ENCODE peak calls at places on chromosome 1, in nine cellular contexts. Q is foreskin fibroblast, E is heart left ventricle, Z is AG10803, L is heart right ventricle, I is body of pancreas, O is endothelial cell, P is tibial nerve, U is adrenal gland. B is an unnamed sample.

GRCh38 chr1:115782571-115783281 is 14.2 kb upstream of the CASQ2 start:
- DNase-seq in I (no peak), Z (peak), Q (peak), U (no peak), O (no peak), P (no peak), L (no peak), E (no peak), B (peak)

GRCh38 chr1:22870201-22870871 is 102.3 kb downstream of the LACTBL1 start:
- DNase-seq in I (peak), P (no peak), L (peak), Z (no peak), U (peak), E (peak), O (no peak), Q (peak), B (peak)

GRCh38 chr1:113031060-113031933 is 41.7 kb upstream of the LRIG2 start:
- DNase-seq in O (no peak), L (no peak), I (no peak), P (no peak), E (no peak), U (no peak), Q (no peak), Z (no peak), B (no peak)

GRCh38 chr1:237953238-237953637 is 62.5 kb upstream of the ZP4 start:
- DNase-seq in L (no peak), Z (no peak), Q (no peak), I (no peak), U (no peak), P (no peak), O (no peak), E (no peak), B (peak)

GRCh38 chr1:9375912-9376311 is 83.2 kb downstream of the SPSB1 start:
- DNase-seq in O (no peak), U (no peak), Z (peak), L (peak), P (peak), I (no peak), Q (peak), E (no peak), B (no peak)

GRCh38 chr1:108881369-108881768 is 4.6 kb downstream of the GPSM2 start:
- DNase-seq in Q (peak), L (no peak), Z (peak), P (no peak), E (no peak), U (no peak), I (no peak), O (no peak), B (peak)

GRCh38 chr1:155128755-155129473 is 1.2 kb downstream of the EFNA1 start:
- DNase-seq in E (no peak), O (peak), U (peak), L (peak), I (peak), P (no peak), Z (no peak), Q (no peak), B (peak)

GRCh38 chr1:28965271-28965870 is 51.0 kb downstream of the EPB41 start:
- DNase-seq in O (no peak), E (no peak), P (no peak), U (no peak), I (no peak), L (no peak), Q (no peak), Z (no peak), B (peak)

GRCh38 chr1:229882621-229883020 is 184.4 kb upstream of the GALNT2 start:
- DNase-seq in I (peak), Q (no peak), Z (no peak), O (no peak), L (no peak), U (no peak), E (no peak), P (no peak), B (no peak)

GRCh38 chr1:222042120-222042519 is 300.2 kb upstream of the DUSP10 start:
- DNase-seq in P (no peak), L (no peak), Q (peak), Z (peak), E (no peak), O (no peak), I (no peak), U (no peak), B (no peak)

GRCh38 chr1:190464686-190465085 is 13.0 kb downstream of the BRINP3 start:
- DNase-seq in L (no peak), Z (no peak), E (no peak), P (no peak), U (no peak), O (no peak), I (no peak), Q (no peak), B (no peak)

GRCh38 chr1:119374208-119374877 is 5.8 kb downstream of the HAO2 start:
- DNase-seq in E (no peak), L (no peak), O (no peak), Z (no peak), U (peak), I (no peak), P (no peak), Q (no peak), B (peak)

GRCh38 chr1:33426906-33427305 is 4.0 kb downstream of the PHC2 start:
- DNase-seq in Z (no peak), P (no peak), O (no peak), I (no peak), L (no peak), Q (peak), U (no peak), E (no peak), B (no peak)

GRCh38 chr1:6795661-6796060 is 10.4 kb downstream of the CAMTA1 start:
- DNase-seq in P (no peak), O (no peak), U (peak), Q (peak), E (no peak), Z (peak), I (no peak), L (no peak), B (no peak)

GRCh38 chr1:31181515-31182343 is 58.0 kb downstream of the NKAIN1 start:
- DNase-seq in E (peak), O (peak), U (peak), L (peak), Q (peak), Z (peak), I (peak), P (peak), B (no peak)

GRCh38 chr1:188270497-188270896 is 1441.7 kb downstream of the PLA2G4A start:
- DNase-seq in Z (no peak), U (no peak), E (no peak), L (no peak), P (no peak), O (no peak), Q (no peak), I (no peak), B (no peak)

GRCh38 chr1:37945743-37946702 is 830 bp downstream of the INPP5B start:
- DNase-seq in O (peak), I (peak), Q (peak), E (peak), L (peak), P (peak), Z (peak), U (peak), B (no peak)

GRCh38 chr1:153771841-153772593 is 3.2 kb upstream of the SLC27A3 start:
- DNase-seq in E (peak), Q (peak), P (no peak), L (peak), O (peak), U (no peak), I (no peak), Z (no peak), B (no peak)
- TF ChIP-seq CTCF in E (peak), Q (peak), P (peak), L (peak), O (peak), U (peak), I (peak), Z (peak), B (peak)

GRCh38 chr1:236342403-236343245 is 51.5 kb upstream of the EDARADD start:
- DNase-seq in O (no peak), Q (no peak), U (no peak), Z (no peak), P (no peak), L (no peak), I (no peak), E (no peak), B (no peak)

GRCh38 chr1:236341298-236341697 is 52.8 kb upstream of the EDARADD start:
- DNase-seq in Z (no peak), I (peak), O (no peak), Q (no peak), U (no peak), E (no peak), P (no peak), L (no peak), B (peak)

GRCh38 chr1:236343246-236343862 is 50.7 kb upstream of the EDARADD start:
- DNase-seq in U (no peak), Z (no peak), E (no peak), Q (no peak), L (no peak), O (no peak), I (no peak), P (no peak), B (no peak)

GRCh38 chr1:236348071-236348470 is 46.0 kb upstream of the EDARADD start:
- DNase-seq in P (no peak), I (no peak), E (no peak), O (no peak), Z (no peak), U (no peak), Q (no peak), L (no peak), B (no peak)

DNA sequence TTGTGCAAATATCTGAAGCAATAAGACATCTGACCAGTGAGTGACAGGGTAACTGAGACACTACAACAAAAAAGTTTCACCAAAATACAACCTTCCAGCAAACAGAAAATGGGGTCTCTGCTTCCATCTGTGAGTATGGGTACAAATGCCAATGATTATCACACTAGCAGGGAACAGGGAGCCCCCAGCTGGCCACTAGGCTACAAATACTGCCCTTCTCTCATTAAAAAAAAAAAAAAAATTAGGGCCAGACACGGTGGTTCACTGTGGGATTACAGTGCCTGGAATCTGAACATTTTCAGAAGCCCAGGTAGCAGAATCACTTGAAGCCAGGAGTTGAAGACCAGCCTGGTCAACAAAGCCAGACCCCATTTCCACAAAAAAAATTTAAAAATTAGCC is 48.4 kb upstream of the EDARADD start:
- DNase-seq in Z (no peak), Q (no peak), E (no peak), P (no peak), U (no peak), O (peak), I (peak), L (no peak), B (peak)
- TF ChIP-seq CTCF in Z (no peak), Q (no peak), E (no peak), P (no peak), U (no peak), O (no peak), I (peak), L (no peak), B (no peak)

GRCh38 chr1:234611153-234611798 is 1.3 kb upstream of the IRF2BP2 start:
- DNase-seq in L (no peak), P (peak), E (no peak), Q (peak), Z (peak), U (no peak), I (no peak), O (no peak), B (peak)
- TF ChIP-seq CTCF in L (no peak), P (no peak), E (no peak), Q (no peak), Z (peak), U (no peak), I (peak), O (peak), B (peak)

DNA sequence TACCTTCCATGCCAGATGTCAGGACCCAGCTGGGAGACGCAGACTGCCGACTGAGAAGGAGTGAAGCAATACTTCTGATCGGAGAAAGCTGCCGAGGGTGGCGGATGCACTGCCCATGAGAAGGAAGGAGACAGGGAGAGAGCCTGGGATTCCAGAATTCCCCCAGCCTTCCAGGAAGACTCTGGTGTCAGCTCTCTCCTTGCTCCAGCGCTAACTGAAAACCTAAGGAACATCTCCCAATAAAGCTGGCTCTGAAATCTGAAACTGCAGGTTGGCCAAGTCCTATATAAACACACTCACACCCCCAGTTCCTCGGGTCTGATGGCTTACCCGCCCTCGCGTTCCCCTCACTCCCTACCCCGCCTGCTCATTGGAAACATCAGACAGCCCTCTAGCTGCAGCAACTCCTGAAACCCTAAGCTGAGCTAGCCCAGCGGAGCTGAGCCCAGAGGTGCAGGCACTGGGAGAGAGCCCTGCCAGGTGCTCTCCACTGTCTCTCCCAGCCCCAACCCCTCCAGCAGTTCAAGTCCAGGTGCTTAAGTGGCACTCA is 52.3 kb downstream of the PLEKHA6 start:
- DNase-seq in I (peak), E (no peak), U (no peak), P (peak), L (no peak), Z (peak), Q (peak), O (peak), B (no peak)
- TF ChIP-seq CTCF in I (peak), E (peak), U (no peak), P (no peak), L (peak), Z (peak), Q (no peak), O (no peak), B (peak)

DNA sequence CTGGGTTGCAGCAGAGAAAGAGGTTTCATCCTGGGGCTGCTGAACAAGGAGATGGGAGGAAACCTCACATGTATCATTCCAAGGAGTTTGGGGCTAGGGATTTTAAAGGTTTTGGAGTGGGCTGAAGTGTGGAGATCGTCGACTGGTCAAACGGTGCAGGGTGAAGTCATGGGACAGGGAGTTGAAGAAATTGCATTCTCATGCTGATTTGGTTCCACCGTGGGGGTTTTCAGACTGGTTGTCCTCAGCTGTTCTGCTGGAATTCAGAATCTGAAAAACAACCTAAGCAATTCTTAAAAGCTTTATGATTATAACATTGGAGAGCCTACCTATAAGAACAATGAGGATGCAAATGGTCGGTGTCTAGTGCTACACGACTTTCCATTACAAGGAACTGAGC is 242.8 kb downstream of the TM2D1 start:
- DNase-seq in U (no peak), P (no peak), Q (no peak), I (no peak), Z (no peak), L (no peak), E (no peak), O (no peak), B (no peak)
- TF ChIP-seq CTCF in U (no peak), P (no peak), Q (no peak), I (no peak), Z (no peak), L (no peak), E (no peak), O (no peak), B (no peak)

GRCh38 chr1:204575221-204576190 is 59.3 kb downstream of the MDM4 start:
- DNase-seq in L (no peak), P (no peak), Q (no peak), Z (no peak), I (no peak), U (no peak), E (no peak), O (no peak), B (no peak)
- TF ChIP-seq CTCF in L (no peak), P (no peak), Q (no peak), Z (no peak), I (no peak), U (no peak), E (no peak), O (no peak), B (no peak)

GRCh38 chr1:111516008-111516535 is 12.6 kb upstream of the ADORA3 start:
- DNase-seq in Q (peak), O (peak), P (no peak), L (peak), U (peak), Z (peak), E (no peak), I (peak), B (peak)
- TF ChIP-seq CTCF in Q (peak), O (peak), P (peak), L (peak), U (peak), Z (peak), E (peak), I (peak), B (peak)

GRCh38 chr1:203306089-203306969 is 1.0 kb downstream of the BTG2 start:
- DNase-seq in U (peak), L (peak), O (no peak), E (peak), Z (peak), P (peak), I (peak), Q (peak), B (peak)
- TF ChIP-seq CTCF in U (no peak), L (no peak), O (no peak), E (peak), Z (peak), P (no peak), I (peak), Q (no peak), B (peak)

GRCh38 chr1:203200059-203200553 is 13.6 kb upstream of the CHI3L1 start:
- DNase-seq in P (peak), L (no peak), U (no peak), O (no peak), Q (peak), I (no peak), Z (peak), E (peak), B (peak)

GRCh38 chr1:203199002-203199401 is 12.5 kb upstream of the CHI3L1 start:
- DNase-seq in L (no peak), O (no peak), I (no peak), P (no peak), Q (no peak), E (no peak), U (no peak), Z (no peak), B (no peak)

GRCh38 chr1:203197625-203198024 is 11.1 kb upstream of the CHI3L1 start:
- DNase-seq in Z (peak), P (no peak), E (no peak), L (no peak), I (no peak), U (no peak), O (no peak), Q (peak), B (no peak)

GRCh38 chr1:203199481-203200058 is 13.1 kb upstream of the CHI3L1 start:
- DNase-seq in P (no peak), I (no peak), Z (peak), L (no peak), U (no peak), Q (peak), O (no peak), E (no peak), B (no peak)

DNA sequence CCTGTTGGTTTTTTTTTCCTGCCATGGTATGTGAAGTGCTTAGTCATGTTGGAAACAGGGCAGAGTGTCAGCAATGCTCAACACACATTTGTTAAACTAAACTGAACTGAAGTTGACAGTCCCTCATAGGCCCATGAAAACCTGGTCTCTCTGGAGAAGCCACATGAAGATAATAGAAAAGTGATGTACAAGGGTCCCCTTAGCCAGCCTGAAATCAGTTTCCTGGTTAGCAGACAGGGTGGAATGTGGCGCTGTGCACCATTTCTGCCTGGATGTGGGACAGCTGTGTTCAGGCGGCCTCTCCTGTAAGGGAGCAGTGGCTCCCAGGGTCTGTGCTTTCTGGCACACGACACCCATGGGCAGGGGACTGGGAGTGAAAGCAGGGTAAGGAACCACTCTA is 9.9 kb upstream of the CHI3L1 start:
- DNase-seq in E (no peak), U (no peak), L (no peak), Z (peak), O (no peak), Q (peak), I (no peak), P (no peak), B (no peak)
- TF ChIP-seq CTCF in E (no peak), U (no peak), L (no peak), Z (peak), O (no peak), Q (no peak), I (no peak), P (no peak), B (no peak)

B was measured in bronchial epithelial cell.